ENCODE peak calls at places on chromosomes 12 and 14, in four cellular contexts. I is K562, J is HepG2, D is GM12878. G is an unnamed sample.

GRCh38 chr12:753401-754237 is 1.2 kb downstream of the WNK1 start:
- DNase-seq in I (peak; percentile 17), J (no peak), D (no peak), G (no peak)

GRCh38 chr12:5254703-5255102 is 177.2 kb upstream of the NTF3 start:
- DNase-seq in I (no peak), J (no peak), D (no peak), G (no peak)

GRCh38 chr12:5584776-5585560 is 153.1 kb downstream of the NTF3 start:
- DNase-seq in I (no peak), J (no peak), D (no peak), G (no peak)

GRCh38 chr12:90102957-90103652 is 394.5 kb upstream of the ATP2B1 start:
- DNase-seq in I (no peak), J (peak; percentile 3), D (peak; percentile 24), G (peak; percentile 61)

GRCh38 chr12:59517522-59517921 is 78.3 kb upstream of the SLC16A7 start:
- DNase-seq in I (no peak), J (no peak), D (no peak), G (no peak)

GRCh38 chr12:117499759-117500485 is 138.5 kb upstream of the NOS1 start:
- DNase-seq in I (no peak), J (no peak), D (no peak), G (peak; percentile 19)

GRCh38 chr14:61041704-61042103 is 60.7 kb downstream of the SLC38A6 start:
- DNase-seq in I (no peak), J (no peak), D (no peak), G (no peak)

GRCh38 chr12:57171668-57172067 is 24.2 kb upstream of the LRP1-AS start:
- DNase-seq in I (no peak), J (no peak), D (no peak), G (no peak)

GRCh38 chr12:124501080-124501642 is 66.3 kb downstream of the NCOR2 start:
- DNase-seq in I (no peak), J (no peak), D (no peak), G (no peak)

GRCh38 chr12:13197526-13198141 is 1.1 kb downstream of the EMP1 start:
- DNase-seq in I (no peak), J (no peak), D (no peak), G (no peak)

GRCh38 chr12:106481246-106481645 is 101.6 kb upstream of the RFX4 start:
- DNase-seq in I (no peak), J (no peak), D (no peak), G (no peak)

GRCh38 chr14:33545696-33546095 is 405.2 kb downstream of the EGLN3 start:
- DNase-seq in I (no peak), J (no peak), D (no peak), G (no peak)

GRCh38 chr12:57534991-57535543 is 11.9 kb downstream of the DCTN2 start:
- DNase-seq in I (no peak), J (no peak), D (no peak), G (no peak)

GRCh38 chr12:12376636-12377448 is 20.0 kb downstream of the BORCS5 start:
- DNase-seq in I (peak; percentile 22), J (peak; percentile 81), D (peak; percentile 55), G (peak; percentile 87)

GRCh38 chr12:84817297-84817696 is 95.3 kb downstream of the SLC6A15 start:
- DNase-seq in I (no peak), J (no peak), D (no peak), G (no peak)

GRCh38 chr12:85057370-85057963 is 21.3 kb downstream of the LRRIQ1 start:
- DNase-seq in I (peak; percentile 10), J (peak; percentile 30), D (no peak), G (peak; percentile 68)

GRCh38 chr12:93573552-93574223 is 1.2 kb downstream of the SOCS2 start:
- DNase-seq in I (no peak), J (no peak), D (no peak), G (no peak)

GRCh38 chr14:24631749-24632335 is 2.1 kb downstream of the GZMB start:
- DNase-seq in I (no peak), J (no peak), D (no peak), G (no peak)

GRCh38 chr14:59123975-59124374 is 64.5 kb upstream of the DAAM1 start:
- DNase-seq in I (no peak), J (no peak), D (no peak), G (peak; percentile 21)

GRCh38 chr14:74826574-74826973 is 49.4 kb downstream of the PROX2 start:
- DNase-seq in I (no peak), J (no peak), D (no peak), G (no peak)

GRCh38 chr12:77766224-77766623 is 64.5 kb upstream of the NAV3 start:
- DNase-seq in I (no peak), J (no peak), D (no peak), G (no peak)

GRCh38 chr12:94925729-94926128 is 77.8 kb downstream of the NDUFA12 start:
- DNase-seq in I (no peak), J (no peak), D (no peak), G (no peak)

GRCh38 chr12:10212623-10213131 is at the start of gene GABARAPL1:
- DNase-seq in I (peak; percentile 73), J (peak; percentile 60), D (no peak), G (peak; percentile 74)

GRCh38 chr14:103819503-103820307 is 27.7 kb downstream of the PPP1R13B start:
- DNase-seq in I (no peak), J (peak; percentile 63), D (no peak), G (no peak)

GRCh38 chr12:124684971-124685688 is 117.7 kb upstream of the NCOR2 start:
- DNase-seq in I (no peak), J (no peak), D (no peak), G (no peak)

GRCh38 chr12:47862157-47862556 is 42.5 kb upstream of the HDAC7 start:
- DNase-seq in I (no peak), J (no peak), D (no peak), G (no peak)

GRCh38 chr14:39015360-39015961 is 87.6 kb downstream of the SEC23A start:
- DNase-seq in I (peak; percentile 39), J (peak; percentile 84), D (no peak), G (peak; percentile 46)

DNA sequence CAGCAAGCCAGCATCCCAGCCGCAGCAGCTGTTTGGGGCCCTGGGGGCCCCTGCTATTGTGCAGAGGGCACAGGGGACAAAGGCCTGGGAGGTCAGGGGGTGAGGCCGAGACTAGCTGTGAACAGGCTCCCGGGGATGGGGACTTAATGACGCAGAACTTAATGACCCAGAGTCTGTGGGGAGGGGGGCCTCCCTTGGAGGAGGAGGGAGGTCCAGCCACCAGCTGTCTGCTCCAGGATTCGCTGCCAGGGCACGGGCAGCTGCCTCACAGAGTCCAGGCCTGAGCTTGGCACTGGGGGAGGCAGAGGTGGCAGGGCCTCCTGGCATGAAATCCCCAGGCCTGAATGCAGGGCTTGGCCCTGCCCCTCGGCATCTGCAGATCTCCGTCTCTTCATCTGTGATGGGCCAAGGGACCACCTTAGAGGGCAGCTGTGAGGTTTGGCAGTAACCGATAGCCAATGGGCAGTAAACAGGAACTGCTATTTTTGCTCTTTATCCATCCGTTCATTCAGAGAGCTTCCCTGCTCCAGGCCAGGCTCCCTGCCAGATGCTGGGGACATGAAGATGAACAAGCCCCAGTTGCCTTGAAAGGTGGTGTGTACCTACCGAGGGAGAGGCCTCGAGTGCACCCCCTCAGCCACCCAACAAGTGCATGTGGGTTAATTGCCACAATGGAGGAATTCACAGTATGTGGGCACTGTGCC is 6.7 kb downstream of the FAM222A start:
- DNase-seq in I (no peak), J (no peak), D (no peak), G (no peak)
- H3K4me2 ChIP-seq in I (no peak overlapping the region), J (peak overlapping the region; percentile 0), D (no peak overlapping the region), G (no peak overlapping the region)

DNA sequence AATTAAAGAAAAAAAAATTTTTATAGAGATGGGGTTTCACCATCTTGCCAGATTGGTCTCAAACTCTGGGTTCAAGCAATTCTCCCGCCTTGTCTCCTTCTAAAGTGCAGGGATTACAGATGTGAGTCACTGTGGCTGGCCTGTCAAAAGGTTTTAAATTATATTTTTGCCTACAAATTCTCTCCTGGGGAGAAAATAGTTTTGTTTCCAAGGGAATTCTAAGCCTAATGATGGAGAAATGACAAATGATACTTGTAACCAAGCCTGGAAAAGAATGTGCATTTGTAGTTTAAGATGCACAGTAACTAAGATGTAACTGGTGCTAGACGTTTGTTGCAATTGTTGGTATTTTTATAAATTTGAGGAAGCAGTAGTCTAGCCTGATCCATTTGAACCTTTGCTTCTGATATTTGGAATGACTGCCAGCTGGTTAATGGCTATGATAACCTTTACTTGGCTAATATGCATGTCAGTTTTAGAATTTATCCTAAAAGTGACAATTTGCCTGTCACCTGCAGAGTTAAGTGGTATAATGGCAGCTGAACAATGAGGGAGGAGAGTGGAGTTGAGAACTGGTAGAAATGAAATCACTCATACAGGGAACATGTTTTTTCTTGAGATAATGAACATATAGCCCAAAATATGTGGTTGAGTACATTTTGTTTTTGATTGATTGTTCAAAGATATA is 148.0 kb downstream of the FUT8 start:
- DNase-seq in I (no peak), J (no peak), D (no peak), G (no peak)
- TF ChIP-seq KDM1A in I (no peak), J (no peak), D (no peak), G (no peak)

GRCh38 chr14:90412058-90412457 is 15.2 kb downstream of the CALM1 start:
- DNase-seq in I (no peak), J (no peak), D (no peak), G (no peak)

GRCh38 chr14:90405755-90406154 is 8.9 kb downstream of the CALM1 start:
- DNase-seq in I (no peak), J (no peak), D (no peak), G (no peak)

GRCh38 chr14:90406384-90406798 is 9.6 kb downstream of the CALM1 start:
- DNase-seq in I (no peak), J (no peak), D (no peak), G (no peak)

GRCh38 chr14:90409209-90409730 is 12.4 kb downstream of the CALM1 start:
- DNase-seq in I (no peak), J (no peak), D (no peak), G (peak; percentile 77)

GRCh38 chr14:90408713-90409112 is 11.9 kb downstream of the CALM1 start:
- DNase-seq in I (no peak), J (no peak), D (no peak), G (no peak)
- TF ChIP-seq JUNB in I (no peak), J (no peak), D (no peak), G (no peak)

GRCh38 chr12:121925361-121925725 is 7.0 kb downstream of the CFAP251 start:
- DNase-seq in I (no peak), J (no peak), D (no peak), G (no peak)
- H3K4me2 ChIP-seq in I (no peak overlapping the region), J (no peak overlapping the region), D (no peak overlapping the region), G (peak overlapping the region; percentile 40)

DNA sequence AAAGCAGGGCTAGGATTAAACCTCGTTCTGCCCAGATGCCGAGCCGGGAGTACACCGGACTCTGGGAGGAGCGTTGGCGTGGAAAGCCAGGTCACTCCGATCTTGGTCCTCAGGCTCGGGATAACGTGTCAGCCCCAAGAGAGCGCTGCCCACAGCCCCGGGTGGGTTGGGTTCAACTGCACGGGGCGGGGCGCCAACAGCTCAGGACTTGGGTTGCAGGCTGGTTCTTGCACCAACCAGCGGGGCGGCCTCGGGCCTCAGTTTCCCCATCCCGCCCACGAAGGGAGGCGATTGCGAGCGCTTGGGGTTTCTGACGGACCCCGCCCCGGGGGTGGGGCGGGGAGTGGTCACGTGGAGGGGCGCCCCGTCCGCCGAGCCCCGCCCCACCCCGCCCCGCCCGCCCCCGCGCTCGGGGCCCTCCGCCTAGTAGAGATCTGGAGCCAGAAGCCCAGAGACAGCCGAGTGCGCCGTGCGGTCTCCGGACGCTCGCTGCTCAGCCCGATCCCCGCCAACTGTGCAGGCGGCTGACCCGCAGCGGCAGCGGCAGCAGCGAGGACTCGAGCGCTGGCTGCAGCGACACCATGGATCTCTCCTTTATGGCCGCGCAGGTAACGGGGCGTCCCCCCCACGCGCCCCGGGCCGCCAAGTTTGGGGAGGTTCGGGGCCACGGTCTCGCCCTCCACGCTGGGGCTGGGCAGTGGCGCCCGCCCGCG is at the start of gene C14orf132:
- DNase-seq in I (peak; percentile 72), J (no peak), D (no peak), G (peak; percentile 30)
- TF ChIP-seq KDM1A in I (no peak), J (no peak), D (no peak), G (no peak)

GRCh38 chr14:22976620-22977433 is 5.5 kb downstream of the AJUBA start:
- DNase-seq in I (peak; percentile 47), J (peak; percentile 99), D (no peak), G (peak; percentile 83)
- TF ChIP-seq JUNB in I (no peak), J (no peak), D (no peak), G (no peak)